ENCODE peak calls at places on chromosomes 2 and 18, in five cellular contexts. One of them, this sample, is unnamed.

GRCh38 chr18:11283531-11284071 is 134.2 kb upstream of the PIEZO2 start:
- DNase-seq in kidney: no peak
- DNase-seq in HCT116: no peak
- DNase-seq in naive thymus-derived CD4-positive, alpha-beta T cell: no peak
- DNase-seq in brain microvascular endothelial cell: no peak
- DNase-seq in this sample: peak; percentile 18

GRCh38 chr2:177506506-177506905 is 113.9 kb downstream of the AGPS start:
- DNase-seq in kidney: no peak
- DNase-seq in HCT116: no peak
- DNase-seq in naive thymus-derived CD4-positive, alpha-beta T cell: no peak
- DNase-seq in brain microvascular endothelial cell: no peak
- DNase-seq in this sample: no peak

GRCh38 chr18:8745355-8746014 is 40.1 kb downstream of the MTCL1 start:
- DNase-seq in kidney: no peak
- DNase-seq in HCT116: no peak
- DNase-seq in naive thymus-derived CD4-positive, alpha-beta T cell: no peak
- DNase-seq in brain microvascular endothelial cell: no peak
- DNase-seq in this sample: no peak

GRCh38 chr2:230422149-230422548 is 6.1 kb downstream of the SP100 start:
- DNase-seq in kidney: no peak
- DNase-seq in HCT116: no peak
- DNase-seq in naive thymus-derived CD4-positive, alpha-beta T cell: no peak
- DNase-seq in brain microvascular endothelial cell: no peak
- DNase-seq in this sample: peak; percentile 7

GRCh38 chr2:184814428-184814827 is 216.1 kb downstream of the ZNF804A start:
- DNase-seq in kidney: no peak
- DNase-seq in HCT116: no peak
- DNase-seq in naive thymus-derived CD4-positive, alpha-beta T cell: no peak
- DNase-seq in brain microvascular endothelial cell: no peak
- DNase-seq in this sample: no peak

GRCh38 chr2:114661926-114662670 is 219.7 kb downstream of the DPP10 start:
- DNase-seq in kidney: peak; percentile 71
- DNase-seq in HCT116: no peak
- DNase-seq in naive thymus-derived CD4-positive, alpha-beta T cell: peak; percentile 5
- DNase-seq in brain microvascular endothelial cell: no peak
- DNase-seq in this sample: peak; percentile 22

GRCh38 chr2:75292826-75293225 is 93.5 kb upstream of the TACR1 start:
- DNase-seq in kidney: no peak
- DNase-seq in HCT116: peak; percentile 3
- DNase-seq in naive thymus-derived CD4-positive, alpha-beta T cell: no peak
- DNase-seq in brain microvascular endothelial cell: peak; percentile 53
- DNase-seq in this sample: no peak

GRCh38 chr2:190043441-190043840 is 19.1 kb downstream of the MSTN start:
- DNase-seq in kidney: no peak
- DNase-seq in HCT116: no peak
- DNase-seq in naive thymus-derived CD4-positive, alpha-beta T cell: no peak
- DNase-seq in brain microvascular endothelial cell: no peak
- DNase-seq in this sample: no peak

GRCh38 chr18:70132999-70133398 is 72.5 kb downstream of the RTTN start:
- DNase-seq in kidney: no peak
- DNase-seq in HCT116: no peak
- DNase-seq in naive thymus-derived CD4-positive, alpha-beta T cell: no peak
- DNase-seq in brain microvascular endothelial cell: peak; percentile 87
- DNase-seq in this sample: peak; percentile 1

GRCh38 chr18:79582978-79583377 is 96.6 kb upstream of the CTDP1 start:
- DNase-seq in kidney: peak; percentile 18
- DNase-seq in HCT116: no peak
- DNase-seq in naive thymus-derived CD4-positive, alpha-beta T cell: no peak
- DNase-seq in brain microvascular endothelial cell: no peak
- DNase-seq in this sample: no peak

GRCh38 chr2:219844756-219845155 is 217.3 kb downstream of the SLC4A3 start:
- DNase-seq in kidney: no peak
- DNase-seq in HCT116: no peak
- DNase-seq in naive thymus-derived CD4-positive, alpha-beta T cell: no peak
- DNase-seq in brain microvascular endothelial cell: no peak
- DNase-seq in this sample: no peak

GRCh38 chr2:31886700-31887099 is 124.1 kb downstream of the MEMO1 start:
- DNase-seq in kidney: no peak
- DNase-seq in HCT116: peak; percentile 22
- DNase-seq in naive thymus-derived CD4-positive, alpha-beta T cell: no peak
- DNase-seq in brain microvascular endothelial cell: no peak
- DNase-seq in this sample: peak; percentile 14

GRCh38 chr2:205477016-205477705 is 205.1 kb upstream of the NRP2 start:
- DNase-seq in kidney: no peak
- DNase-seq in HCT116: no peak
- DNase-seq in naive thymus-derived CD4-positive, alpha-beta T cell: no peak
- DNase-seq in brain microvascular endothelial cell: no peak
- DNase-seq in this sample: no peak

GRCh38 chr2:104262714-104263113 is 591.2 kb upstream of the POU3F3 start:
- DNase-seq in kidney: no peak
- DNase-seq in HCT116: no peak
- DNase-seq in naive thymus-derived CD4-positive, alpha-beta T cell: no peak
- DNase-seq in brain microvascular endothelial cell: no peak
- DNase-seq in this sample: no peak

GRCh38 chr2:70557171-70557838 is 3.7 kb upstream of the TGFA start:
- DNase-seq in kidney: no peak
- DNase-seq in HCT116: no peak
- DNase-seq in naive thymus-derived CD4-positive, alpha-beta T cell: no peak
- DNase-seq in brain microvascular endothelial cell: no peak
- DNase-seq in this sample: peak; percentile 35

GRCh38 chr18:23722646-23723045 is 33.4 kb downstream of the LAMA3 start:
- DNase-seq in kidney: no peak
- DNase-seq in HCT116: no peak
- DNase-seq in naive thymus-derived CD4-positive, alpha-beta T cell: no peak
- DNase-seq in brain microvascular endothelial cell: peak; percentile 72
- DNase-seq in this sample: no peak

GRCh38 chr2:84901593-84902120 is 3.8 kb upstream of the TMSB10 start:
- DNase-seq in kidney: no peak
- DNase-seq in HCT116: no peak
- DNase-seq in naive thymus-derived CD4-positive, alpha-beta T cell: no peak
- DNase-seq in brain microvascular endothelial cell: peak; percentile 75
- DNase-seq in this sample: no peak

GRCh38 chr18:10228380-10228779 is 226.1 kb upstream of the APCDD1 start:
- DNase-seq in kidney: no peak
- DNase-seq in HCT116: no peak
- DNase-seq in naive thymus-derived CD4-positive, alpha-beta T cell: no peak
- DNase-seq in brain microvascular endothelial cell: no peak
- DNase-seq in this sample: no peak

GRCh38 chr2:39435254-39435653 is 1.8 kb downstream of the MAP4K3 start:
- DNase-seq in kidney: no peak
- DNase-seq in HCT116: no peak
- DNase-seq in naive thymus-derived CD4-positive, alpha-beta T cell: no peak
- DNase-seq in brain microvascular endothelial cell: no peak
- DNase-seq in this sample: peak; percentile 28

GRCh38 chr2:214226061-214226460 is 184.8 kb upstream of the VWC2L start:
- DNase-seq in kidney: no peak
- DNase-seq in HCT116: no peak
- DNase-seq in naive thymus-derived CD4-positive, alpha-beta T cell: no peak
- DNase-seq in brain microvascular endothelial cell: no peak
- DNase-seq in this sample: no peak

GRCh38 chr2:200471324-200471848 is 38.5 kb downstream of the KCTD18 start:
- DNase-seq in kidney: no peak
- DNase-seq in HCT116: peak; percentile 6
- DNase-seq in naive thymus-derived CD4-positive, alpha-beta T cell: peak; percentile 40
- DNase-seq in brain microvascular endothelial cell: no peak
- DNase-seq in this sample: peak; percentile 42

GRCh38 chr18:23634692-23635091 is 28.0 kb downstream of the ANKRD29 start:
- DNase-seq in kidney: no peak
- DNase-seq in HCT116: no peak
- DNase-seq in naive thymus-derived CD4-positive, alpha-beta T cell: no peak
- DNase-seq in brain microvascular endothelial cell: no peak
- DNase-seq in this sample: peak; percentile 60

DNA sequence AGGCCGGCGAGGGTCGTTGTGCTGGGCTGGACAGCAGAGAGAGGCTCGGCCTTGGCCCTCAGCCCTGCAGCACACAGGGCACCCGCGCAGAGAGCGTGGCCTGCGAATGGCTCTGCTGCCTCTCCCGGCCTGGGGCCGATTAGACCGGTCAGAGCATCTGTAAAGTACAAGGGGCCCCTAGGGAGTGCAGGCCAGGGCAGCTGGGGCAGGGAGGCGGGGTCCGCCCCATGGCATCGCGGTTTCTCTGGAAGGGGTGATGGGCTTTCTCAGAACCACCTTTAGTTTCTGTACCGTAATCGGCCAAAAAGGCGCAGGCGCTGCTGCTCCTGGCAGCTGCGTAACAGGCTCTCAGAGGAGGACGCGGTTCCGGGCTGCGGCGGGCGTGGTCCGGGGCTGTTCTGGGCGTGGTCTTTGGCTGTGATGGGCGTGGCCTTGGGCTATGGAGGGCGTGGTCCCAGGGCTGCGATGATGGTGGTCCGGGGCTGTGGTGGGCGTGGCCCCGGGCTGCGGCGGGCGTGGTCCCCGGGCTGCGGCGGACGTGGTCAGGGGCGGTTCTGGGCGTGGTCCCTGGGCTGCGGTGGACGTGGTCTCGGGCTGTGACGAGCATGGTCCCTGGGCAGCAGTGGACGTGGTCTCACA is 1.5 kb upstream of the GPR148 start:
- DNase-seq in kidney: peak; percentile 92
- DNase-seq in HCT116: peak; percentile 52
- DNase-seq in naive thymus-derived CD4-positive, alpha-beta T cell: peak; percentile 89
- DNase-seq in brain microvascular endothelial cell: peak; percentile 71
- DNase-seq in this sample: peak; percentile 96
- H3K27ac ChIP-seq in kidney: peak overlapping the region; percentile 53
- H3K27ac ChIP-seq in HCT116: peak overlapping the region; percentile 27
- H3K27ac ChIP-seq in naive thymus-derived CD4-positive, alpha-beta T cell: peak overlapping the region; percentile 83
- H3K27ac ChIP-seq in brain microvascular endothelial cell: no peak overlapping the region
- H3K27ac ChIP-seq in this sample: peak overlapping the region; percentile 66

DNA sequence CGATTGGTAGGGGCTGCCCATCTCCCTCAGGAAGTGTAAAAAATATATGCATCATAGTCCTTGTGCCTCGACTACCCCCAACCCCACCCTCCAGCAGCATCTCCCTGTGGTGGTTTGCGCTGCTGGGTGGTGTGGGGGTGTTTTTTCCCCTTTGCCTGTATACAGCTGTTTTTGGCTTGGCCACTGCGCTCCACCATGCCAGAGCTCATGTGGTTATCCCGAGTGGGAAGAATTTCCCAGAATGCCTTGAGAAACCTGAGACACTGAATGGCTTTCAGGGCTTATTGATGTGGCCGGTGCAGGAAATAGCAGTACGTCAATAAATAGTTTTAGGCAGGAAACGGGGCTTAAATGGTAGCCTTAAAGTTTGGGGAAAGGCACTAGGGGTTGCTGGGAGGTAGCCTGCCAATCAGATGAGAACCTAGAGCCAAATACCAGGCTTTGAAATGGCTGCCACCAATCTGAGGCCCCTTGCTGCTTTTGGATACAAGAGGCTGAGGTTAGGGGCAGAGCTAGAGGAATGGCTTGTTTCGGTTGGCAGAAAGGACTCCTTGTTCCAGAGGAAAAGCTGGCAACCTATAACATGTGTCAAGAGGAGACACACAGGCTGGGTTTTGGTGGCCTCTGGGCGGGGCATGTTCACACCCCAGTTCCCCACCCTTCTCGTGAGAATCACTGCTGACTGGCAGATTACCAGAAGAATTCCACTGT is 144.1 kb downstream of the SMAD7 start:
- DNase-seq in kidney: no peak
- DNase-seq in HCT116: peak; percentile 12
- DNase-seq in naive thymus-derived CD4-positive, alpha-beta T cell: peak; percentile 52
- DNase-seq in brain microvascular endothelial cell: no peak
- DNase-seq in this sample: no peak
- H3K27ac ChIP-seq in kidney: no peak overlapping the region
- H3K27ac ChIP-seq in HCT116: peak overlapping the region; percentile 18
- H3K27ac ChIP-seq in naive thymus-derived CD4-positive, alpha-beta T cell: no peak overlapping the region
- H3K27ac ChIP-seq in brain microvascular endothelial cell: no peak overlapping the region
- H3K27ac ChIP-seq in this sample: no peak overlapping the region

DNA sequence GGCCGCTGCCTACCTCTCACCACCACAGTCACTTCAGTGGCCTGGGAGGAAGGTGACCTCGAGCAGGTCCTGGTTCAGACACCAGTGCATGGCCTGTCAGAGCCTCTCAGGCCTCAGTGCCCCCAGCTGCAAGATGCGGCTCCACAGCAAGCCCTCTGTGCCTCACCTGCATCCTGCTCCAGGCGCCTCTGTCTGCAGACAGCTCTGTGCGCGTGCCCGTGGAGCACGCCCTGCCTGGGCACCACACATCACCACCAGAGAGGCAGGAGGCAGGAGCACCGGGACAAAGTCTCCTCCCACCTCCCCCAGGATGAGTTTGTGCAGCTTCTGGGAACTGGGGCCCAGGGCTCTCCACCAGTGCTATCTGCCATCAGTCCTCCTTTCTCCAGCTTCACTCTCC is 98.7 kb downstream of the TFCP2L1 start:
- DNase-seq in kidney: no peak
- DNase-seq in HCT116: no peak
- DNase-seq in naive thymus-derived CD4-positive, alpha-beta T cell: no peak
- DNase-seq in brain microvascular endothelial cell: no peak
- DNase-seq in this sample: no peak
- H3K27ac ChIP-seq in kidney: no peak overlapping the region
- H3K27ac ChIP-seq in HCT116: no peak overlapping the region
- H3K27ac ChIP-seq in naive thymus-derived CD4-positive, alpha-beta T cell: no peak overlapping the region
- H3K27ac ChIP-seq in brain microvascular endothelial cell: no peak overlapping the region
- H3K27ac ChIP-seq in this sample: no peak overlapping the region

GRCh38 chr18:58364867-58365533 is 263.9 kb downstream of the ALPK2 start:
- DNase-seq in kidney: no peak
- DNase-seq in HCT116: no peak
- DNase-seq in naive thymus-derived CD4-positive, alpha-beta T cell: no peak
- DNase-seq in brain microvascular endothelial cell: peak; percentile 85
- DNase-seq in this sample: no peak

GRCh38 chr18:58362829-58363231 is 266.1 kb downstream of the ALPK2 start:
- DNase-seq in kidney: no peak
- DNase-seq in HCT116: no peak
- DNase-seq in naive thymus-derived CD4-positive, alpha-beta T cell: no peak
- DNase-seq in brain microvascular endothelial cell: no peak
- DNase-seq in this sample: no peak

GRCh38 chr18:58362027-58362575 is 266.8 kb downstream of the ALPK2 start:
- DNase-seq in kidney: no peak
- DNase-seq in HCT116: no peak
- DNase-seq in naive thymus-derived CD4-positive, alpha-beta T cell: no peak
- DNase-seq in brain microvascular endothelial cell: peak; percentile 92
- DNase-seq in this sample: peak; percentile 93

GRCh38 chr18:58361212-58361611 is 267.7 kb downstream of the ALPK2 start:
- DNase-seq in kidney: no peak
- DNase-seq in HCT116: no peak
- DNase-seq in naive thymus-derived CD4-positive, alpha-beta T cell: no peak
- DNase-seq in brain microvascular endothelial cell: no peak
- DNase-seq in this sample: peak; percentile 44

DNA sequence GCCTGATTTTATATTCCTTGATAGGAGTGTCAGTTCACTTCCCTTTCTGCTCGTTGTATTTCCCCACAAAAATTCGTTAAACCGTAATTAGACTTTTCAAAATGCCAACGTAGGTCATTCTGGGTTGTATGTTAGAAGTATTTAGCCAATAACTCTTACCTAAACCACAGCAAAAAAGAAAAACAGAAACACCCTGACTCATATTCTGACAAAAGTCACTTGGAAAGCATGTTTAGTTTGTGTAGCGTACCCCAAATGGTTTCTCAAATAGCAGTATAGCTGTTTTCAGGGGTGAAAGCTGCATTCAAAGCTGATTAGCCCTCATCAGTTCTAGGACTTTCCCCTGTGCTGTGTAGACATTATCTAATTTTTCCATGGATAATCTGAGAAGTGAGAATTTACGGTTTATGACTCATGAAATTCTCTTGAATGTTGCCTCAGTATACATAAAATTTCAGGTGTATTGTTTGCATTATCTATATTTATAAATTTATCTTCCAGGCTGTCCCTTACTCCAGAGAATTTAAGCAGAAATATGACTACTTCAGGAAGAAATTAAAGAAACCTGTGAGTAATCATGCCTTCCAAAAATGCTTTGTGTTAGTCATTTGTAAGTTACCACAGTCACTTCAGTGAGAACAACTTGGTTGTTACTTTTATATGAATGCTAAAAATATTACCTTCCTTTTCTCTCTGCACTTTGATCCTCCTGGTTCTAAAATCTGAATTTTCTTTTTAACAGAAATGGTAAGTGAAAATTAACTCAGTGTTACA is 264.9 kb downstream of the ALPK2 start:
- DNase-seq in kidney: no peak
- DNase-seq in HCT116: no peak
- DNase-seq in naive thymus-derived CD4-positive, alpha-beta T cell: no peak
- DNase-seq in brain microvascular endothelial cell: no peak
- DNase-seq in this sample: peak; percentile 19
- H3K27ac ChIP-seq in kidney: no peak overlapping the region
- H3K27ac ChIP-seq in HCT116: no peak overlapping the region
- H3K27ac ChIP-seq in naive thymus-derived CD4-positive, alpha-beta T cell: no peak overlapping the region
- H3K27ac ChIP-seq in brain microvascular endothelial cell: peak overlapping the region; percentile 99
- H3K27ac ChIP-seq in this sample: no peak overlapping the region

This sample was measured in cardiac muscle cell.